ENCODE peak calls at places on chromosomes 4 and X, in six cellular contexts. F is breast epithelium, K is A549, J is cardiac fibroblast, Y is ovary, B is HFF-Myc. I is an unnamed sample.

GRCh38 chrX:54807524-54808108 is at the start of gene MAGED2:
- DNase-seq in F (no peak), B (no peak), Y (peak), J (peak), K (no peak), I (no peak)

GRCh38 chr4:41006141-41006540 is 208.2 kb downstream of the APBB2 start:
- DNase-seq in F (no peak), B (no peak), J (peak), Y (no peak), K (no peak), I (no peak)

GRCh38 chr4:41069838-41070237 is 144.5 kb downstream of the APBB2 start:
- DNase-seq in B (no peak), Y (no peak), F (no peak), K (no peak), J (no peak), I (no peak)

GRCh38 chr4:183161630-183162029 is 62.6 kb downstream of the WWC2 start:
- DNase-seq in J (no peak), F (no peak), K (no peak), Y (no peak), B (no peak), I (no peak)

GRCh38 chrX:109511113-109511512 is 25.5 kb upstream of the NXT2 start:
- DNase-seq in F (no peak), B (no peak), K (no peak), Y (no peak), J (no peak), I (no peak)

GRCh38 chrX:108270280-108270679 is 167.9 kb downstream of the COL4A6 start:
- DNase-seq in Y (no peak), J (no peak), B (no peak), K (peak), F (no peak), I (no peak)

GRCh38 chr4:61520176-61520575 is 320.1 kb downstream of the ADGRL3 start:
- DNase-seq in J (peak), F (no peak), K (no peak), B (no peak), Y (no peak), I (no peak)

GRCh38 chr4:16582526-16582925 is 315.9 kb downstream of the LDB2 start:
- DNase-seq in B (no peak), K (no peak), J (no peak), Y (no peak), F (no peak), I (no peak)

GRCh38 chr4:128288689-128289106 is 1.1 kb upstream of the PGRMC2 start:
- DNase-seq in K (peak), J (peak), B (no peak), Y (no peak), F (peak), I (no peak)

GRCh38 chr4:146165840-146166239 is 9.7 kb upstream of the LSM6 start:
- DNase-seq in K (peak), Y (no peak), J (peak), B (no peak), F (peak), I (no peak)

GRCh38 chr4:117134386-117134785 is 49.0 kb upstream of the TRAM1L1 start:
- DNase-seq in K (peak), B (no peak), J (peak), Y (no peak), F (no peak), I (no peak)

GRCh38 chrX:73940893-73941470 is 363.0 kb upstream of the ZCCHC13 start:
- DNase-seq in J (no peak), F (no peak), B (no peak), Y (no peak), K (no peak), I (no peak)

GRCh38 chrX:19715711-19716638 is 171.4 kb downstream of the SH3KBP1 start:
- DNase-seq in Y (no peak), B (no peak), F (no peak), K (no peak), J (no peak), I (no peak)

GRCh38 chrX:85808217-85808616 is 239.1 kb downstream of the CHM start:
- DNase-seq in K (no peak), Y (no peak), F (no peak), J (no peak), B (no peak), I (no peak)

GRCh38 chr4:141356936-141357335 is 136.2 kb downstream of the ZNF330 start:
- DNase-seq in F (no peak), K (no peak), Y (no peak), J (no peak), B (no peak), I (no peak)

GRCh38 chr4:143358923-143359694 is 22.4 kb downstream of the GAB1 start:
- DNase-seq in F (peak), B (peak), K (peak), Y (no peak), J (peak), I (peak)

GRCh38 chrX:68834371-68835103 is 5.7 kb downstream of the EFNB1 start:
- DNase-seq in K (no peak), F (peak), J (no peak), Y (peak), B (no peak), I (no peak)

GRCh38 chr4:68369474-68369805 is 19.6 kb upstream of the YTHDC1 start:
- DNase-seq in J (no peak), F (peak), B (no peak), Y (no peak), K (peak), I (no peak)
- H3K4me3 ChIP-seq in J (no peak), F (no peak), B (no peak), Y (no peak), K (no peak), I (no peak)

DNA sequence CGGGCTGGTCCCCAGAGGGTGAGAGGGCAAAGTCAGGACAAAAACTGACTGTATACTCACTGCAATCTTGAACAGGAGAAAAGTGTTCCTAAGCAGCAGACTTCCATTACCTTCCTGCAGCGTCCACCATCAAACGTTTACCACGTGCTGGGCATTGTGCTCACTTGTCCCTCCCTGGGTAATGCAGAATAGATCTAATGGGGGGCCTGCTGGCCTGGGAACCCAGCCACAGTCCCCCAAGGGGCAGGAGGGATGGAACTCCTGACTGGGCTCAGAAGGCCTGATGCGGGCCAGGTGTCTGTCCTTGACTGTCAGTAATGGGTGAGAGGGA is 37.6 kb upstream of the FAM156A start:
- DNase-seq in F (no peak), B (no peak), J (no peak), Y (no peak), K (no peak), I (no peak)
- H3K4me3 ChIP-seq in F (peak), B (peak), J (peak), Y (peak), K (peak), I (peak)

DNA sequence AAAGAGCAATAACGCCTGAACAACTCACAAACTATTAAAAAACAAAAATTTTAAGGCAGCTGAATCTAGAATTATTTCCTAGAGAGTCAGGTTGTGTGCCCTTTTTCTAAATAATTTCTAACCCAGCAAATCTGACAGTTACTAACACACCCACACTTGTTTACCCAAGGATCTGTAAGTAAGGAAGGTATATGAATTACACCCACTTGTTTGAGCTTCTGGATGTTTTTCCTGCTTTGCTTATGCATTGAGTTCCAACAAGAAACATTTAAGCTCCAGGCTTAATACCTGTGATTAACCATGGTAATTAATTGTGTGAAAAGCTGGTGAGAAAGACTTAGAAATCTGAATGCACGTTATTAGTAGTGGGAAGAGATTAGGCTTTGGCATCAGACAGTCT is 1.5 kb downstream of the NIPAL1 start:
- DNase-seq in K (no peak), B (no peak), F (no peak), J (no peak), Y (no peak), I (no peak)
- H3K4me3 ChIP-seq in K (no peak), B (no peak), F (no peak), J (no peak), Y (no peak), I (no peak)

GRCh38 chrX:13659057-13659456 is 6.1 kb downstream of the TCEANC start:
- DNase-seq in J (peak), B (no peak), Y (no peak), F (no peak), K (peak), I (no peak)

GRCh38 chrX:13661735-13662536 is 9.0 kb downstream of the TCEANC start:
- DNase-seq in K (no peak), J (no peak), Y (no peak), F (no peak), B (no peak), I (no peak)

GRCh38 chrX:13664026-13664425 is 11.1 kb downstream of the TCEANC start:
- DNase-seq in F (no peak), B (no peak), K (no peak), Y (no peak), J (no peak), I (no peak)

GRCh38 chrX:13658602-13659001 is 5.7 kb downstream of the TCEANC start:
- DNase-seq in F (no peak), B (no peak), J (peak), K (peak), Y (no peak), I (peak)

GRCh38 chrX:13662537-13662841 is 9.5 kb downstream of the TCEANC start:
- DNase-seq in Y (no peak), B (no peak), J (peak), F (no peak), K (no peak), I (no peak)
- H3K4me3 ChIP-seq in Y (peak), B (no peak), J (no peak), F (peak), K (no peak), I (peak)

DNA sequence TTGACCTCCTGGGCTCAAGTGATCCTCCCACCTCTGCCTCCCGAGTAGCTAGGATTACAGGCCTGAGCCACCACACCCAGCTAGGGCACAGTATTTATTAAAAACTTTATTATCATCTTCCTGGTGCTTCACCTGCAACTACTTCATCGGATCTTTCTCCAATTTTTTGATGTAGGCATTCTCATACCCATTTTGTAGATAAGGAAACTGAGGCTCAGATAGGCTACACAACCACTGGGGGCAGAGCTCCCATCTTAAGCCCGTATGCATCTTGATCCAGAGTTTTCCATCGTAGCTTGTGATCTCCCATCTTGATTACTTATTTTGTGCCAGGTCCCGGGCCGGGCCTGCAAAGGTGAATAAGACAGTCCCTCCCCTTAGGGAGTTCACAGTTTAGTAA is 68.1 kb upstream of the BCOR start:
- DNase-seq in B (no peak), Y (no peak), K (no peak), J (no peak), F (no peak), I (no peak)
- H3K4me3 ChIP-seq in B (no peak), Y (no peak), K (no peak), J (no peak), F (no peak), I (no peak)

GRCh38 chr4:25330335-25330734 is 17.8 kb downstream of the ZCCHC4 start:
- DNase-seq in J (no peak), F (no peak), Y (no peak), B (no peak), K (no peak), I (no peak)

GRCh38 chr4:25330905-25331816 is 18.6 kb downstream of the ZCCHC4 start:
- DNase-seq in Y (no peak), B (no peak), F (no peak), J (peak), K (no peak), I (no peak)
- H3K4me3 ChIP-seq in Y (no peak), B (no peak), F (no peak), J (no peak), K (no peak), I (peak)

GRCh38 chr4:65393078-65393477 is 277.2 kb downstream of the EPHA5 start:
- DNase-seq in K (no peak), F (no peak), J (no peak), B (no peak), Y (no peak), I (no peak)

GRCh38 chr4:65391382-65391781 is 278.9 kb downstream of the EPHA5 start:
- DNase-seq in J (no peak), Y (no peak), B (no peak), K (no peak), F (no peak), I (no peak)

GRCh38 chr4:65386927-65387326 is 283.4 kb downstream of the EPHA5 start:
- DNase-seq in K (no peak), Y (no peak), B (no peak), F (no peak), J (no peak), I (no peak)

GRCh38 chr4:65392488-65392887 is 277.8 kb downstream of the EPHA5 start:
- DNase-seq in K (no peak), J (no peak), B (no peak), Y (no peak), F (no peak), I (no peak)

GRCh38 chr4:65391814-65392213 is 278.5 kb downstream of the EPHA5 start:
- DNase-seq in Y (no peak), K (no peak), J (no peak), F (no peak), B (no peak), I (no peak)
- H3K4me3 ChIP-seq in Y (no peak), K (no peak), J (no peak), F (no peak), B (no peak), I (no peak)

DNA sequence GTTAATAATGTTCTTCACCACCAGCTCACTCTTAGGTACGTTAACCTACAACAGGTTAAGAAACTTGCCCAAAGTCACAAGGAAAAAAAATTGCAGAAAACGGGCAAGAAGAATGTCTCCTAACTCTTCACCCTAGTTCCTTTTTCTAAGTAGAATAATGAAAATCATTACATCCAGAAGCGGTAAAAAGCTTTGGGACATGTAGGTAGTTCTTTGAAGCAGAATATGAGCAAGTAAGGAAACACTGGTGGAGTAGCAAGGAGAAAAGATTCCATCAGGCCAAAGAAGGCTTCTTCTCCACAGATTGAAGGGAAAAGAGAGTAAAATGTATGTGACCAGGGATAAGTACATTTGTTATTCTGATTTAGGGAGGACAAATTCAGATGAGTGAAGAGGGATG is 4.1 kb downstream of the CAMK2D start:
- DNase-seq in K (no peak), B (no peak), F (no peak), Y (no peak), J (no peak), I (no peak)
- H3K4me3 ChIP-seq in K (no peak), B (no peak), F (no peak), Y (no peak), J (no peak), I (no peak)

I was measured in GM12864.